ENCODE peak calls at places on chromosomes 2 and 18, in ten cellular contexts. H, R, L, S, K, Z, O, T, G and W are unnamed samples.

GRCh38 chr18:48672671-48673340 is 134.0 kb downstream of the CTIF start:
- DNase-seq in G (peak), L (no peak), R (no peak), S (no peak), O (no peak), K (no peak), H (no peak), Z (no peak), T (no peak), W (no peak)

GRCh38 chr2:42025151-42025582 is 22.7 kb upstream of the PKDCC start:
- DNase-seq in S (peak), T (peak), K (peak), Z (peak), O (no peak), R (no peak), H (no peak), G (no peak), L (no peak), W (no peak)

GRCh38 chr2:156319811-156320490 is 12.6 kb downstream of the NR4A2 start:
- DNase-seq in K (peak), Z (peak), R (no peak), L (no peak), O (no peak), T (peak), S (no peak), H (peak), G (no peak), W (peak)

GRCh38 chr18:48330016-48330991 is 78.9 kb downstream of the ZBTB7C start:
- DNase-seq in L (peak), K (peak), O (no peak), T (peak), S (peak), H (no peak), Z (peak), G (peak), R (no peak), W (no peak)

GRCh38 chr2:24981742-24982141 is 10.0 kb upstream of the DNAJC27 start:
- DNase-seq in K (peak), O (no peak), L (no peak), H (no peak), G (no peak), R (no peak), T (peak), Z (peak), S (no peak), W (no peak)

GRCh38 chr2:43198263-43198662 is 28.1 kb downstream of the ZFP36L2 start:
- DNase-seq in O (no peak), R (no peak), K (no peak), Z (no peak), H (no peak), L (no peak), G (no peak), S (no peak), T (no peak), W (no peak)

GRCh38 chr2:42903821-42904575 is 111.6 kb upstream of the HAAO start:
- DNase-seq in G (peak), L (peak), Z (no peak), O (no peak), S (no peak), T (no peak), K (no peak), R (no peak), H (no peak), W (no peak)

GRCh38 chr2:47204691-47205090 is 49.6 kb upstream of the STPG4 start:
- DNase-seq in S (no peak), L (no peak), O (no peak), H (no peak), T (no peak), R (no peak), K (no peak), G (no peak), Z (no peak), W (no peak)

GRCh38 chr2:26764906-26765305 is 822 bp downstream of the SLC35F6 start:
- DNase-seq in R (no peak), Z (no peak), H (no peak), K (no peak), G (no peak), S (no peak), O (no peak), T (no peak), L (no peak), W (no peak)

GRCh38 chr18:12639990-12640880 is 17.7 kb downstream of the SPIRE1 start:
- DNase-seq in O (no peak), K (peak), S (no peak), H (no peak), G (no peak), Z (peak), T (peak), R (no peak), L (no peak), W (no peak)